ENCODE peak calls at places on chromosome 1, in four cellular contexts. G is endodermal cell; E is aorta; Z is naive thymus-derived CD4-positive, alpha-beta T cell. Q is an unnamed sample. For H3K4me1, the result is how much of the 10 kb centered on the place peaks cover.

GRCh38 chr1:92844439-92844838 is 12.6 kb downstream of the RPL5 start:
- DNase-seq in Z (no peak), G (no peak), E (no peak), Q (no peak)

GRCh38 chr1:60078182-60078581 is 4.6 kb upstream of the C1orf87 start:
- DNase-seq in G (no peak), Z (no peak), E (no peak), Q (no peak)

GRCh38 chr1:77347646-77348045 is 65.8 kb downstream of the AK5 start:
- DNase-seq in G (no peak), E (no peak), Z (no peak), Q (no peak)

GRCh38 chr1:1910651-1911389 is 4.2 kb upstream of the CALML6 start:
- DNase-seq in E (peak), G (peak), Z (no peak), Q (peak)

GRCh38 chr1:67716800-67717199 is 31.8 kb downstream of the GADD45A start:
- DNase-seq in Z (no peak), G (no peak), E (no peak), Q (no peak)

GRCh38 chr1:97366986-97367385 is 553.8 kb downstream of the DPYD start:
- DNase-seq in G (no peak), Z (no peak), E (no peak), Q (no peak)

GRCh38 chr1:44170281-44170823 is 28.9 kb upstream of the KLF18 start:
- DNase-seq in G (no peak), Z (no peak), E (no peak), Q (no peak)

GRCh38 chr1:29004288-29004687 is 89.9 kb downstream of the EPB41 start:
- DNase-seq in G (no peak), E (no peak), Z (no peak), Q (no peak)

GRCh38 chr1:19772053-19772452 is 27.7 kb downstream of the TMCO4 start:
- DNase-seq in G (peak), E (no peak), Z (no peak), Q (no peak)

GRCh38 chr1:61448934-61449368 is 276.0 kb downstream of the TM2D1 start:
- DNase-seq in E (peak), G (no peak), Z (no peak), Q (peak)

GRCh38 chr1:66412689-66413088 is 121.3 kb upstream of the SGIP1 start:
- DNase-seq in Z (no peak), E (no peak), G (no peak), Q (no peak)

GRCh38 chr1:61951731-61952585 is 209.7 kb downstream of the PATJ start:
- DNase-seq in E (no peak), G (peak), Z (no peak), Q (no peak)

GRCh38 chr1:36711480-36711879 is 228.8 kb upstream of the CSF3R start:
- DNase-seq in E (no peak), Z (no peak), G (peak), Q (no peak)

GRCh38 chr1:53826367-53826766 is 11.7 kb downstream of the NDC1 start:
- DNase-seq in Z (no peak), G (no peak), E (no peak), Q (no peak)

GRCh38 chr1:221765527-221765926 is 23.6 kb upstream of the DUSP10 start:
- DNase-seq in E (no peak), G (no peak), Z (no peak), Q (no peak)

GRCh38 chr1:77888071-77888428 is 374 bp upstream of the NEXN start:
- DNase-seq in G (no peak), E (no peak), Z (no peak), Q (no peak)

GRCh38 chr1:21280011-21280471 is 10.2 kb downstream of the ECE1 start:
- DNase-seq in G (no peak), Z (peak), E (no peak), Q (no peak)

GRCh38 chr1:85606414-85606800 is 25.8 kb downstream of the CCN1 start:
- DNase-seq in G (peak), Z (no peak), E (no peak), Q (no peak)

GRCh38 chr1:153390938-153391710 is at the start of gene S100A8:
- DNase-seq in G (no peak), Z (no peak), E (peak), Q (peak)

GRCh38 chr1:69290266-69290665 is 277.5 kb upstream of the LRRC7 start:
- DNase-seq in E (no peak), Z (no peak), G (no peak), Q (no peak)

GRCh38 chr1:46248122-46248920 is 758 bp downstream of the RAD54L start:
- DNase-seq in Z (no peak), G (peak), E (no peak), Q (peak)

GRCh38 chr1:247576514-247576913 is 11.6 kb upstream of the OR2G2 start:
- DNase-seq in Z (peak), G (no peak), E (no peak), Q (no peak)

GRCh38 chr1:200958597-200958996 is 63.9 kb downstream of the INAVA start:
- DNase-seq in E (no peak), Z (no peak), G (no peak), Q (no peak)

GRCh38 chr1:86445919-86446318 is 21.9 kb downstream of the CLCA2 start:
- DNase-seq in Z (no peak), G (no peak), E (no peak), Q (no peak)

GRCh38 chr1:206757524-206758266 is 12.9 kb upstream of the IL19 start:
- DNase-seq in Z (peak), E (no peak), G (no peak), Q (no peak)

GRCh38 chr1:28258628-28259251 is 578 bp upstream of the SESN2 start:
- DNase-seq in G (no peak), E (no peak), Z (no peak), Q (no peak)

GRCh38 chr1:984476-984814 is 2.6 kb upstream of the PERM1 start:
- DNase-seq in Z (no peak), G (no peak), E (no peak), Q (no peak)

DNA sequence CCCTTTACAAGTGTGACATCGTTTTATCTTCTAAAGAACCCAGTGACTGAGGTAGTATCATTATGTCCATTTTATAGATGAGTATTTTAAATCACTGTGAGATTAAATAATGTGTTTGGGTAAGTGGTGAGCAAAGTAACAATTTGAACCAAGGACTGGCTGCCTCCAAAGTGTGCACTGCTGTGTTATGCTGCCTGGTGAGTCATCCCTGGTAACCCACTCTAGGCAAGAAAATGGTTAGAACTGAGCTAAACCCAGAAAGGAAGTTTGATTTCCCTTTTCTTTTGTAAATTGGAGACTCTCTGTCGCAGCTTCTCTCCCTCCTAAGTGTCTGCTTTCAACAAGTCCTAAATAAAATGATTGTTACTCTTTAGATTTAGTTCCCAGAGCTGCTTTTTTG is 342.8 kb upstream of the KAZN start:
- DNase-seq in E (no peak), Z (no peak), G (no peak), Q (no peak)
- H3K4me3 ChIP-seq in E (no peak), Z (no peak), G (no peak), Q (no peak)

GRCh38 chr1:164777518-164777917 is 218.5 kb downstream of the PBX1 start:
- DNase-seq in E (no peak), G (no peak), Z (no peak), Q (no peak)
- H3K4me1 ChIP-seq in E (under half), G (under half), Z (under half), Q (half or more)

GRCh38 chr1:83765125-83765524 is 233.8 kb downstream of the TTLL7 start:
- DNase-seq in G (no peak), Z (no peak), E (no peak), Q (no peak)
- H3K4me3 ChIP-seq in G (no peak), Z (no peak), E (no peak), Q (no peak)

GRCh38 chr1:33008051-33008914 is 28.4 kb downstream of the AK2 start:
- DNase-seq in E (no peak), G (no peak), Z (no peak), Q (no peak)
- H3K4me1 ChIP-seq in E (under half), G (under half), Z (under half), Q (under half)

DNA sequence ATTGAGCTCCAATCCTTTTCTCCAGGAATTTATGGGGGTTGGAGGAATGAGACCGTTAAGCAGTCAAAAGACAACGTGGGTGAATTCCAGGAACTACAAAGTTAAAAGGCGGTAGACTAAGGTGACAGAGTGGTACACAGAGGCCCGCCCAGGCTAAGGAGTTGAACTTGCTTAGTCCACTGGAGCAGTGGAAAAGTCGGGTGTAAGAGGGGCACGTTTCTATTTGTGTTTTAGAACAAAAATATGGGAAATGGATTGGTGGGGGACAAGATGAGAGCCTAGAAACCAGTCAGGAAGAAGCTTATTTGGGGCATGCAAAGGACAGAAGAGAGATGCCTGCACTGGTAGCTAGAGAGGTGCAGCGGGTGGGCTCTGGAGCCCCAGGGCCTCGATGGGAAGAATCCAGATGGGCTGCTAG is 1.2 kb upstream of the LIN9 start:
- DNase-seq in G (no peak), Z (no peak), E (no peak), Q (no peak)
- H3K4me3 ChIP-seq in G (peak), Z (no peak), E (no peak), Q (peak)

DNA sequence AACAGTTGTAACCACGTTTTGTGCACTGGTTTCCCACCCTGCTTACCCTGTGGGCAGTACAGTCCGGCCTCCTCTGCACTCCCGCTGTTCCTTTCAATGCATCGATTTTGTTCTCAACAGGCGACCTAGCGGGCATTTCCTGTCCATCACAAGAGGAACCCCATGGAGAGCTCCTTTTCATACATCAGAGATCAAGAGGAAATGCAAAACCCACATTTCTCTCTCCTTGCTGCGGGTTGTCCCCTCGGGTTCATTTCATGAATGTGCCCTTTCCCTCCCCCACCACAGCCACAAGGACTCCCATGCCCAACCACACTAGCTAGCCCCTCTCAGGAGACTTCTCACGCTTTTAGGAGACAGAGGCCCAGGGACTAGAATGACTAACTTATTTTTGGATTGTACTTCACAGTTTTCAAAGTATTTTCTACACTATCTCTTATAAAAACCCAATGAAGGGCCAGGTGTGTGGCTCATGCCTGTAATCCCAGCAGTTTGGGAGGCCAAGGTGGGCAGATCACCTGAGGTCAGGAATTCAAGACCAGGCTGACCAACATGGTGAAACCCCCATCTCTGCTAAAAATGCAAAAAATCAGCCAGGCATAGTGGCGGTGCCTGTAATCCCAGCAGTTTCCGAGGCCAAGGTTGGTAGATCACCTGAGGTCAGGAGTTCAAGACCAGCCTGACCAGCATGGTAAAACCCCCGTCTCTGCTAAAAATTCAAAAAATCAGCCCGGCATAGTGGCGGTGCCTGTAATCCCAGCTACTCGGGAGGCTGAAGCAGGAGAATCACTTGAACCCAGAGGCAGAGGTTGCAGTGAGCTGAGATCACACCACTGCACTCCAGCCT is 18.4 kb downstream of the ATP1A4 start:
- DNase-seq in G (peak), Z (no peak), E (no peak), Q (no peak)
- H3K4me1 ChIP-seq in G (under half), Z (under half), E (under half), Q (under half)

GRCh38 chr1:39609618-39610331 is 29.7 kb downstream of the HEYL start:
- DNase-seq in Z (peak), G (peak), E (peak), Q (peak)
- H3K4me3 ChIP-seq in Z (no peak), G (no peak), E (no peak), Q (no peak)

GRCh38 chr1:182410138-182410537 is 9.7 kb upstream of the TEDDM1 start:
- DNase-seq in G (no peak), Z (no peak), E (no peak), Q (no peak)

GRCh38 chr1:182406006-182406405 is 5.5 kb upstream of the TEDDM1 start:
- DNase-seq in Z (no peak), G (no peak), E (no peak), Q (no peak)

GRCh38 chr1:182408435-182409070 is 8.1 kb upstream of the TEDDM1 start:
- DNase-seq in E (no peak), Z (no peak), G (no peak), Q (no peak)

GRCh38 chr1:182405578-182405977 is 5.1 kb upstream of the TEDDM1 start:
- DNase-seq in Z (no peak), E (no peak), G (no peak), Q (no peak)

DNA sequence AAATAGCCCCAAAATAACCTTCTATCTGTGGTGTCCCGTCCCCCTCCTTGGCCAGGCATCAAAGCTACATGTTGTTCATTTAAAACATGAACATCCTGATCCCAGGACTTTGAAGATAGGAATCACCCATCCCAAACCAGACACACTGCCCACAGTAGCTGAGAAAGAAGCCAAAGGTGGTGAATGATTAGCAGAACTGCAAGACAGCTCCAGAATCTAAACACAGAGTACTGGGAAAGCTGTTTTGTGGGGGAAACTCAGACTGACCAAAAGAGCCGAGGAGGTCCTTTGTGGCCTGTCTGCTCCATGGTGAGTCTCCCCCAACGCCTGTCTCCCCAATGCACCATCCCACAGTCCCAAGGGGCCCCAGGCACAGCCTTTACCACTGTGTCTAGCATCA is 7.3 kb upstream of the TEDDM1 start:
- DNase-seq in G (no peak), Z (no peak), E (no peak), Q (no peak)
- H3K4me1 ChIP-seq in G (under half), Z (under half), E (under half), Q (under half)

GRCh38 chr1:170620164-170620563 is 43.8 kb upstream of the PRRX1 start:
- DNase-seq in Z (no peak), G (no peak), E (no peak), Q (no peak)

GRCh38 chr1:170619167-170620030 is 44.5 kb upstream of the PRRX1 start:
- DNase-seq in E (no peak), G (no peak), Z (no peak), Q (no peak)

GRCh38 chr1:170623171-170623570 is 40.8 kb upstream of the PRRX1 start:
- DNase-seq in G (no peak), Z (no peak), E (no peak), Q (no peak)

GRCh38 chr1:170618418-170618817 is 45.5 kb upstream of the PRRX1 start:
- DNase-seq in Z (no peak), G (no peak), E (no peak), Q (no peak)

DNA sequence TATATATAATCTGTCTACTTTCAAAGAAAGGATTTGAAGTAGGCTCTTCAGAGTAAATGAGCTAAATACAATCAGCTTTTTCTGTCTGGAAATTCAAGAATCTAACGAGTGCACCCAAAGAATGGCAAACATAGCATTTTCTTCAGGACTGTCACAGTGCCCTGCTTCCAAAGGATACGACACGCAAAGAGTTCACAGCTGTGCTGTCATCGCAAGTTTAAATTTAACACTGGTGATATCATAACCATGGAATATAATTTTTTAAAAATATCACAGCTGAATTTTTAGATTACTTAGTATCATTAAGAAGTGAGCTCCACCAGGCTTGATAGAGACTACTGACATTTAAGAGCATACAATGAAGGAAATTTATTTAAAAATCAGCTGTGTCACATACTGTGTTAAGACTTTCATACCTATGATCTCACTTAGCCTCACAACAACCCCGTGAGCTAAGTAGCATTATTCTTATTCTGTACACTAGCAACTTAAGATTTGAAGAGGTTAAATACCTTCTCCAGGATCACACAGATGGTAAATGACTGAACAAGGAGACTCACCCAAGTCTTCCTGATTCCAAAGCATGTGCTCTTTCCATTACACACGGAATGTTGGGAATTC is 46.2 kb upstream of the PRRX1 start:
- DNase-seq in E (no peak), G (no peak), Z (no peak), Q (no peak)
- H3K4me3 ChIP-seq in E (no peak), G (no peak), Z (no peak), Q (no peak)